ENCODE peak calls at places on chromosome 12, in six cellular contexts. C is epithelial cell of esophagus; K is fibroblast of the aortic adventitia; B is hippocampal formation; M is activated CD4-positive, alpha-beta T cell treated with anti-CD3 and anti-CD28 coated beads, Interleukin-2, amount 50 U/mL, for 24 hours; L is stimulated activated CD4-positive, alpha-beta T cell treated with anti-CD3 and anti-CD28 coated beads, Interleukin-12 subunit alpha, Interleukin-12 subunit beta, amount 100 ng/mL, for 48 hours. S is an unnamed sample.

GRCh38 chr12:42450248-42450647 is 124.3 kb downstream of the PPHLN1 start:
- DNase-seq in C (no peak), K (peak; percentile 38), B (no peak), M (no peak), L (no peak), S (peak; percentile 68)

GRCh38 chr12:112803620-112804279 is 12.2 kb downstream of the RPH3A start:
- DNase-seq in C (no peak), K (no peak), B (no peak), M (no peak), L (no peak), S (no peak)

GRCh38 chr12:53493610-53494391 is 5.5 kb downstream of the MAP3K12 start:
- DNase-seq in C (no peak), K (no peak), B (no peak), M (no peak), L (no peak), S (no peak)

GRCh38 chr12:103793046-103793445 is 48.0 kb downstream of the NT5DC3 start:
- DNase-seq in C (peak; percentile 74), K (no peak), B (no peak), M (no peak), L (no peak), S (no peak)

GRCh38 chr12:126389961-126390360 is 1324.7 kb downstream of the AACS start:
- DNase-seq in C (no peak), K (no peak), B (no peak), M (no peak), L (no peak), S (peak; percentile 28)

GRCh38 chr12:132814232-132814631 is 14.4 kb downstream of the GOLGA3 start:
- DNase-seq in C (no peak), K (no peak), B (no peak), M (no peak), L (no peak), S (no peak)

GRCh38 chr12:132523576-132524331 is 33.8 kb downstream of the FBRSL1 start:
- DNase-seq in C (peak; percentile 48), K (peak; percentile 43), B (peak; percentile 28), M (peak; percentile 56), L (peak; percentile 45), S (no peak)

GRCh38 chr12:14471497-14471896 is 96.2 kb downstream of the PLBD1 start:
- DNase-seq in C (no peak), K (no peak), B (no peak), M (peak; percentile 6), L (no peak), S (no peak)

GRCh38 chr12:101891462-101891971 is 14.1 kb downstream of the DRAM1 start:
- DNase-seq in C (peak; percentile 32), K (peak; percentile 65), B (no peak), M (no peak), L (no peak), S (peak; percentile 90)

GRCh38 chr12:55073043-55074022 is 52.9 kb upstream of the OR9K2 start:
- DNase-seq in C (peak; percentile 79), K (peak; percentile 84), B (peak; percentile 73), M (peak; percentile 68), L (peak; percentile 63), S (peak; percentile 32)

GRCh38 chr12:94841171-94841570 is 162.3 kb downstream of the NDUFA12 start:
- DNase-seq in C (peak; percentile 19), K (no peak), B (no peak), M (no peak), L (no peak), S (no peak)

GRCh38 chr12:124294686-124295315 is at the start of gene RFLNA:
- DNase-seq in C (peak; percentile 20), K (no peak), B (no peak), M (no peak), L (no peak), S (no peak)

GRCh38 chr12:11633968-11634367 is 15.5 kb upstream of the ETV6 start:
- DNase-seq in C (no peak), K (no peak), B (no peak), M (no peak), L (no peak), S (peak; percentile 92)

S was measured in astrocyte.